ENCODE peak calls at places on chromosomes 2 and 18, in eight cellular contexts. W is body of pancreas, O is fibroblast of mammary gland, Y is dorsolateral prefrontal cortex, N is fibroblast of the aortic adventitia, P is type B pancreatic cell, X is heart left ventricle, Z is IMR-90. L is an unnamed sample.

GRCh38 chr2:68418855-68419254 is 48.2 kb downstream of the FBXO48 start:
- DNase-seq in P (no peak), N (no peak), W (no peak), Z (no peak), O (no peak), X (no peak), Y (no peak), L (no peak)

GRCh38 chr2:135743860-135744259 is 2.2 kb downstream of the UBXN4 start:
- DNase-seq in Y (no peak), O (peak), Z (peak), W (no peak), X (no peak), P (no peak), N (peak), L (no peak)

GRCh38 chr18:10421859-10422258 is 32.6 kb upstream of the APCDD1 start:
- DNase-seq in W (no peak), N (peak), P (no peak), X (no peak), O (peak), Y (no peak), Z (peak), L (peak)

GRCh38 chr2:151315381-151315903 is 26.0 kb upstream of the NMI start:
- DNase-seq in O (peak), Z (peak), X (peak), P (no peak), N (peak), Y (no peak), W (no peak), L (no peak)

GRCh38 chr2:236209535-236209934 is 41.3 kb upstream of the GBX2 start:
- DNase-seq in P (peak), W (no peak), Y (no peak), O (no peak), X (no peak), N (no peak), Z (no peak), L (no peak)

GRCh38 chr2:95356821-95357700 is 45.4 kb upstream of the FAHD2A start:
- DNase-seq in N (no peak), X (no peak), Y (no peak), O (no peak), W (no peak), Z (no peak), P (peak), L (no peak)

GRCh38 chr18:52903858-52904257 is 563.9 kb downstream of the DCC start:
- DNase-seq in Y (no peak), O (peak), Z (no peak), X (no peak), P (no peak), W (peak), N (no peak), L (peak)

GRCh38 chr2:37796481-37796880 is 125.0 kb upstream of the CDC42EP3 start:
- DNase-seq in O (no peak), Z (no peak), X (no peak), Y (no peak), N (no peak), P (no peak), W (no peak), L (no peak)

GRCh38 chr2:240503848-240504247 is 53.9 kb downstream of the ANKMY1 start:
- DNase-seq in P (peak), W (no peak), O (no peak), N (no peak), Z (no peak), Y (no peak), X (no peak), L (no peak)

GRCh38 chr2:176892818-176893217 is 319.8 kb upstream of the HNRNPA3 start:
- DNase-seq in W (no peak), X (no peak), Y (no peak), O (no peak), Z (no peak), P (no peak), N (no peak), L (no peak)

GRCh38 chr2:47346-48218 is 1.3 kb upstream of the FAM110C start:
- DNase-seq in X (no peak), P (no peak), W (peak), N (no peak), O (no peak), Y (no peak), Z (no peak), L (no peak)

GRCh38 chr2:191607101-191607500 is 70.8 kb upstream of the NABP1 start:
- DNase-seq in X (no peak), N (peak), Z (no peak), P (no peak), Y (no peak), W (no peak), O (peak), L (peak)

DNA sequence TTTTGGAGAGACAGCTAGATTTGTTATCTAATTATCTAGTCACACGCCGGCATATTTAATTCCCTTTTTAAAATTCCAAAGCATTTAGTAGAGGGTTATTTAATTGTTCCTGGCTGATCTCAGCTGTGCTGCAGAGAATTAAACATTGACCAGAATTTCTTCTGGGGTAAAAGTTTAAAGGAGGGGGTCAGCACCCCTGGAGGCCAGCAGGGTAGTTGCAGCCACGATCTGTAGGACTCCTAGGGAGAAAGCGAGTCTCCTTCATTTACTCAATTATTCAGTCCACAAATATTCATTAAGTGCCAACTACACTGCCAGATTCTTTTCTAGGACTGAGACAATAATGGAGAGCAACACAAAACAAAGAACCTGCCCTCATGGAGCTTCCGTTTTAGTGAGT is 294.3 kb downstream of the RDH14 start:
- DNase-seq in O (no peak), N (no peak), X (no peak), P (no peak), Z (no peak), W (no peak), Y (no peak), L (no peak)
- TF ChIP-seq CTCF in O (peak), N (peak), X (no peak), P (peak), Z (peak), W (peak), Y (no peak), L (peak)

DNA sequence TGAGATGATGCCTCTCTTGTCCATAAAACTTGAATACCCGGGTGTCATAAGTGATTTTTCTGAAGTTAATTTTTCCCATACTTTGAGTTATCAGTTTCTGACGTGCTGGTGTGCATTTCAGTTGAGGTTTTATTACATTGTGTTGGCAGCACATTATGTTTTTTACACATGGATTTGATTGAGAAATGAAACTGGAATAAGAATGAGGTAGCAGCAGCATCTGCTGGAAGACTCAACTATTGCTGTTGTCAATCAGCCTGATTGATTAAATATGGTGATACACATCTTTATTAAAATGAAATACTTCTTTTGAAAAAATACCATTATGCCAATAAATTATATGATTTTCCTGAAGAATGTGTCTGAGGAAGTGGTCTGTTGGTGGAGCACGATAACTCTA is 60.5 kb downstream of the INSIG2 start:
- DNase-seq in P (no peak), X (no peak), O (peak), W (no peak), N (peak), Y (no peak), Z (no peak), L (peak)
- TF ChIP-seq CTCF in P (no peak), X (no peak), O (peak), W (peak), N (peak), Y (no peak), Z (no peak), L (no peak)

GRCh38 chr2:120315367-120316033 is 30.4 kb upstream of the INHBB start:
- DNase-seq in O (no peak), W (no peak), P (no peak), Z (no peak), N (no peak), Y (peak), X (no peak), L (no peak)

GRCh38 chr2:120313695-120314615 is 32.0 kb upstream of the INHBB start:
- DNase-seq in O (no peak), Z (no peak), P (no peak), W (peak), Y (peak), X (no peak), N (no peak), L (no peak)

GRCh38 chr2:120312076-120312475 is 33.9 kb upstream of the INHBB start:
- DNase-seq in N (no peak), X (no peak), O (no peak), Y (peak), W (no peak), P (no peak), Z (no peak), L (no peak)

GRCh38 chr2:120314656-120315366 is 31.1 kb upstream of the INHBB start:
- DNase-seq in N (no peak), Y (peak), W (peak), P (no peak), X (peak), O (no peak), Z (no peak), L (no peak)

DNA sequence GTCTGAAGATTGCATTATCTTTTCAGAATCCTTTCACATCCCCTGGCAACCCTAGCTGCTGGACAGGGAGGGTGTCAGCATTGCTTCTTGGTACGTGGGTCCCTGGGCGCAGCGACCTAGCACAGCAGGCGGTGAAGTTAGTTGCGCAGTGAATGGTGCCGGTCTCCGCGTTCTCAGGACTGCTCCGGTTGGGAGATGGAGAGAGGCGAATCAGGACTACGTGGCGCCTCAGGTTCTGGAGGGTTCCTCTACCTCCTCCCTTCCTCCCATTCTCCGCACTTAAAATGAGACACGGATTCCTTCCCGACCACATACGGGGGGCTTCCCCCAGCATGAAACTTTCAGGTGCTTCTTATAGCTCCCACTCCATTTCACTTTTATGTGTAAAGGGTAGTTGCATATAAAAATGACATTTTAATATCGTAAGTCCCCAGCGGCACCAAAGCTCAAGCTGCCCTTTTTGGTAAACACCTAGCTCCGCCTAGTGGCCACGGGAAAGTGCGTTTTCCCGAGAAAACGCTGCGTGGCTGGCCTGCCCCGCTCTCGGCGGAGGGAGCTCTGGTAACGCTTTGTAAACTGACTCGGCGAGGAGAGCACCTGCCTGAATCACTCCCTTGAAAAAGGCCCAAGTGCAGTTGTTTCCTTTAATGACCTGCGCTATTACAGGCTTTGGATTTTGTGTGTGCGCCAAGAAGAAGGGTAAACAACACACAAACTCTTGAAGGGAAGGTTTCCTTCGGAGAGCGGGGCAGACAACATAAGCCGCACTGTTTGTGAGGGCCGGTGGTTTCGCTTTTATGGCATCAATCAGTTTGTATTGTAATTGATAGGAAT is 32.9 kb upstream of the INHBB start:
- DNase-seq in N (peak), Y (peak), O (peak), X (peak), Z (peak), P (peak), W (peak), L (peak)
- TF ChIP-seq CTCF in N (peak), Y (peak), O (peak), X (peak), Z (peak), P (peak), W (peak), L (peak)

GRCh38 chr18:72056171-72056570 is 488.0 kb downstream of the CBLN2 start:
- DNase-seq in O (no peak), Y (no peak), X (no peak), N (no peak), W (no peak), P (no peak), Z (no peak), L (no peak)
- TF ChIP-seq CTCF in O (no peak), Y (no peak), X (no peak), N (no peak), W (no peak), P (no peak), Z (no peak), L (no peak)

GRCh38 chr2:164840930-164841718 is 499 bp downstream of the COBLL1 start:
- DNase-seq in Y (no peak), O (peak), N (peak), X (peak), P (peak), W (peak), Z (peak), L (peak)
- TF ChIP-seq CTCF in Y (no peak), O (no peak), N (peak), X (peak), P (peak), W (peak), Z (peak), L (peak)